ENCODE peak calls at places on chromosomes 1 and 21, in eight cellular contexts. One of them, this sample, is unnamed.

GRCh38 chr1:170131450-170131849 is 14.3 kb upstream of the NTMT2 start:
- DNase-seq in AG09309: no peak
- DNase-seq in activated T-cell treated with anti-CD3 and anti-CD28 coated beads for 4 hours: no peak
- DNase-seq in GM04504: no peak
- DNase-seq in LHCN-M2: no peak
- DNase-seq in amygdala: no peak
- DNase-seq in cardiac fibroblast: no peak
- DNase-seq in fibroblast of pulmonary artery: no peak
- DNase-seq in this sample: no peak

GRCh38 chr1:34762474-34763141 is 3.1 kb downstream of the GJB4 start:
- DNase-seq in AG09309: no peak
- DNase-seq in amygdala: no peak
- DNase-seq in cardiac fibroblast: no peak
- DNase-seq in LHCN-M2: no peak
- DNase-seq in GM04504: no peak
- DNase-seq in activated T-cell treated with anti-CD3 and anti-CD28 coated beads for 4 hours: no peak
- DNase-seq in fibroblast of pulmonary artery: no peak
- DNase-seq in this sample: no peak

GRCh38 chr21:24367936-24368335 is 1239.3 kb downstream of the MRPL39 start:
- DNase-seq in AG09309: no peak
- DNase-seq in fibroblast of pulmonary artery: peak
- DNase-seq in GM04504: no peak
- DNase-seq in activated T-cell treated with anti-CD3 and anti-CD28 coated beads for 4 hours: no peak
- DNase-seq in cardiac fibroblast: no peak
- DNase-seq in amygdala: no peak
- DNase-seq in LHCN-M2: no peak
- DNase-seq in this sample: no peak

GRCh38 chr1:97108200-97108599 is 386.6 kb downstream of the PTBP2 start:
- DNase-seq in GM04504: no peak
- DNase-seq in activated T-cell treated with anti-CD3 and anti-CD28 coated beads for 4 hours: no peak
- DNase-seq in cardiac fibroblast: no peak
- DNase-seq in AG09309: no peak
- DNase-seq in LHCN-M2: peak
- DNase-seq in fibroblast of pulmonary artery: no peak
- DNase-seq in amygdala: no peak
- DNase-seq in this sample: no peak

GRCh38 chr1:202264300-202265075 is 70.9 kb downstream of the LGR6 start:
- DNase-seq in LHCN-M2: no peak
- DNase-seq in fibroblast of pulmonary artery: no peak
- DNase-seq in amygdala: no peak
- DNase-seq in GM04504: no peak
- DNase-seq in AG09309: no peak
- DNase-seq in cardiac fibroblast: peak
- DNase-seq in activated T-cell treated with anti-CD3 and anti-CD28 coated beads for 4 hours: no peak
- DNase-seq in this sample: no peak

GRCh38 chr1:70458120-70458519 is 47.1 kb downstream of the CTH start:
- DNase-seq in cardiac fibroblast: no peak
- DNase-seq in amygdala: peak
- DNase-seq in activated T-cell treated with anti-CD3 and anti-CD28 coated beads for 4 hours: no peak
- DNase-seq in GM04504: no peak
- DNase-seq in LHCN-M2: no peak
- DNase-seq in AG09309: no peak
- DNase-seq in fibroblast of pulmonary artery: no peak
- DNase-seq in this sample: no peak

GRCh38 chr1:183812686-183813569 is 8.0 kb downstream of the RGL1 start:
- DNase-seq in LHCN-M2: peak
- DNase-seq in amygdala: no peak
- DNase-seq in fibroblast of pulmonary artery: peak
- DNase-seq in activated T-cell treated with anti-CD3 and anti-CD28 coated beads for 4 hours: no peak
- DNase-seq in AG09309: no peak
- DNase-seq in cardiac fibroblast: peak
- DNase-seq in GM04504: no peak
- DNase-seq in this sample: no peak

GRCh38 chr1:94606471-94606870 is 64.9 kb upstream of the F3 start:
- DNase-seq in fibroblast of pulmonary artery: no peak
- DNase-seq in cardiac fibroblast: no peak
- DNase-seq in GM04504: no peak
- DNase-seq in AG09309: no peak
- DNase-seq in amygdala: no peak
- DNase-seq in LHCN-M2: no peak
- DNase-seq in activated T-cell treated with anti-CD3 and anti-CD28 coated beads for 4 hours: no peak
- DNase-seq in this sample: no peak

GRCh38 chr1:231702804-231703203 is 76.2 kb downstream of the DISC1 start:
- DNase-seq in activated T-cell treated with anti-CD3 and anti-CD28 coated beads for 4 hours: no peak
- DNase-seq in LHCN-M2: peak
- DNase-seq in cardiac fibroblast: peak
- DNase-seq in GM04504: peak
- DNase-seq in AG09309: peak
- DNase-seq in amygdala: no peak
- DNase-seq in fibroblast of pulmonary artery: peak
- DNase-seq in this sample: no peak

GRCh38 chr21:42363331-42363730 is 3.0 kb downstream of the TFF1 start:
- DNase-seq in amygdala: no peak
- DNase-seq in cardiac fibroblast: no peak
- DNase-seq in LHCN-M2: no peak
- DNase-seq in activated T-cell treated with anti-CD3 and anti-CD28 coated beads for 4 hours: no peak
- DNase-seq in GM04504: no peak
- DNase-seq in AG09309: no peak
- DNase-seq in fibroblast of pulmonary artery: no peak
- DNase-seq in this sample: no peak

GRCh38 chr1:227417622-227418245 is 99.4 kb upstream of the CDC42BPA start:
- DNase-seq in cardiac fibroblast: no peak
- DNase-seq in GM04504: no peak
- DNase-seq in fibroblast of pulmonary artery: no peak
- DNase-seq in AG09309: no peak
- DNase-seq in activated T-cell treated with anti-CD3 and anti-CD28 coated beads for 4 hours: no peak
- DNase-seq in LHCN-M2: no peak
- DNase-seq in amygdala: no peak
- DNase-seq in this sample: no peak

GRCh38 chr1:114024049-114024448 is 44.8 kb downstream of the OLFML3 start:
- DNase-seq in cardiac fibroblast: no peak
- DNase-seq in fibroblast of pulmonary artery: no peak
- DNase-seq in AG09309: no peak
- DNase-seq in LHCN-M2: peak
- DNase-seq in activated T-cell treated with anti-CD3 and anti-CD28 coated beads for 4 hours: no peak
- DNase-seq in amygdala: no peak
- DNase-seq in GM04504: no peak
- DNase-seq in this sample: no peak

GRCh38 chr1:99645699-99646531 is at the start of gene PALMD:
- DNase-seq in AG09309: no peak
- DNase-seq in LHCN-M2: peak
- DNase-seq in fibroblast of pulmonary artery: peak
- DNase-seq in GM04504: no peak
- DNase-seq in amygdala: no peak
- DNase-seq in activated T-cell treated with anti-CD3 and anti-CD28 coated beads for 4 hours: no peak
- DNase-seq in cardiac fibroblast: peak
- DNase-seq in this sample: no peak

GRCh38 chr1:15799928-15800835 is 7.3 kb downstream of the UQCRHL start:
- DNase-seq in AG09309: no peak
- DNase-seq in LHCN-M2: peak
- DNase-seq in cardiac fibroblast: peak
- DNase-seq in activated T-cell treated with anti-CD3 and anti-CD28 coated beads for 4 hours: no peak
- DNase-seq in GM04504: no peak
- DNase-seq in amygdala: no peak
- DNase-seq in fibroblast of pulmonary artery: no peak
- DNase-seq in this sample: no peak

GRCh38 chr1:245589221-245589620 is 434.4 kb downstream of the KIF26B start:
- DNase-seq in activated T-cell treated with anti-CD3 and anti-CD28 coated beads for 4 hours: no peak
- DNase-seq in fibroblast of pulmonary artery: no peak
- DNase-seq in cardiac fibroblast: no peak
- DNase-seq in AG09309: no peak
- DNase-seq in LHCN-M2: no peak
- DNase-seq in amygdala: no peak
- DNase-seq in GM04504: no peak
- DNase-seq in this sample: no peak

GRCh38 chr1:6460349-6461236 is 5.4 kb downstream of the TNFRSF25 start:
- DNase-seq in activated T-cell treated with anti-CD3 and anti-CD28 coated beads for 4 hours: peak
- DNase-seq in fibroblast of pulmonary artery: peak
- DNase-seq in amygdala: no peak
- DNase-seq in GM04504: no peak
- DNase-seq in cardiac fibroblast: no peak
- DNase-seq in AG09309: no peak
- DNase-seq in LHCN-M2: no peak
- DNase-seq in this sample: no peak

GRCh38 chr1:27388337-27389005 is 4.0 kb upstream of the GPR3 start:
- DNase-seq in AG09309: no peak
- DNase-seq in activated T-cell treated with anti-CD3 and anti-CD28 coated beads for 4 hours: peak
- DNase-seq in GM04504: no peak
- DNase-seq in LHCN-M2: no peak
- DNase-seq in amygdala: no peak
- DNase-seq in fibroblast of pulmonary artery: peak
- DNase-seq in cardiac fibroblast: peak
- DNase-seq in this sample: no peak

GRCh38 chr1:184888505-184888904 is 85.8 kb downstream of the NIBAN1 start:
- DNase-seq in amygdala: no peak
- DNase-seq in activated T-cell treated with anti-CD3 and anti-CD28 coated beads for 4 hours: no peak
- DNase-seq in LHCN-M2: peak
- DNase-seq in fibroblast of pulmonary artery: peak
- DNase-seq in GM04504: peak
- DNase-seq in cardiac fibroblast: peak
- DNase-seq in AG09309: peak
- DNase-seq in this sample: no peak

GRCh38 chr1:32115496-32115895 is 7.6 kb downstream of the KPNA6 start:
- DNase-seq in fibroblast of pulmonary artery: no peak
- DNase-seq in AG09309: no peak
- DNase-seq in LHCN-M2: peak
- DNase-seq in amygdala: no peak
- DNase-seq in activated T-cell treated with anti-CD3 and anti-CD28 coated beads for 4 hours: no peak
- DNase-seq in cardiac fibroblast: no peak
- DNase-seq in GM04504: no peak
- DNase-seq in this sample: no peak

GRCh38 chr21:36692125-36692843 is 6.6 kb upstream of the SIM2 start:
- DNase-seq in AG09309: no peak
- DNase-seq in cardiac fibroblast: no peak
- DNase-seq in GM04504: no peak
- DNase-seq in activated T-cell treated with anti-CD3 and anti-CD28 coated beads for 4 hours: no peak
- DNase-seq in fibroblast of pulmonary artery: no peak
- DNase-seq in amygdala: no peak
- DNase-seq in LHCN-M2: no peak
- DNase-seq in this sample: no peak

GRCh38 chr1:172537827-172538391 is 5.0 kb downstream of the SUCO start:
- DNase-seq in GM04504: no peak
- DNase-seq in cardiac fibroblast: no peak
- DNase-seq in AG09309: no peak
- DNase-seq in LHCN-M2: peak
- DNase-seq in amygdala: no peak
- DNase-seq in fibroblast of pulmonary artery: no peak
- DNase-seq in activated T-cell treated with anti-CD3 and anti-CD28 coated beads for 4 hours: no peak
- DNase-seq in this sample: no peak

GRCh38 chr21:25689226-25689625 is 45.5 kb downstream of the ATP5PF start:
- DNase-seq in AG09309: no peak
- DNase-seq in amygdala: no peak
- DNase-seq in fibroblast of pulmonary artery: peak
- DNase-seq in activated T-cell treated with anti-CD3 and anti-CD28 coated beads for 4 hours: no peak
- DNase-seq in LHCN-M2: peak
- DNase-seq in GM04504: no peak
- DNase-seq in cardiac fibroblast: no peak
- DNase-seq in this sample: no peak

GRCh38 chr1:81805537-81806431 is 5.0 kb downstream of the ADGRL2 start:
- DNase-seq in amygdala: no peak
- DNase-seq in fibroblast of pulmonary artery: no peak
- DNase-seq in activated T-cell treated with anti-CD3 and anti-CD28 coated beads for 4 hours: no peak
- DNase-seq in cardiac fibroblast: no peak
- DNase-seq in LHCN-M2: no peak
- DNase-seq in AG09309: no peak
- DNase-seq in GM04504: no peak
- DNase-seq in this sample: no peak

GRCh38 chr1:214861615-214862014 is 220.9 kb upstream of the KCNK2 start:
- DNase-seq in AG09309: no peak
- DNase-seq in activated T-cell treated with anti-CD3 and anti-CD28 coated beads for 4 hours: no peak
- DNase-seq in fibroblast of pulmonary artery: no peak
- DNase-seq in GM04504: no peak
- DNase-seq in cardiac fibroblast: no peak
- DNase-seq in amygdala: no peak
- DNase-seq in LHCN-M2: peak
- DNase-seq in this sample: no peak

GRCh38 chr1:108066808-108067207 is 101.8 kb upstream of the VAV3 start:
- DNase-seq in GM04504: no peak
- DNase-seq in AG09309: no peak
- DNase-seq in LHCN-M2: no peak
- DNase-seq in activated T-cell treated with anti-CD3 and anti-CD28 coated beads for 4 hours: no peak
- DNase-seq in fibroblast of pulmonary artery: no peak
- DNase-seq in cardiac fibroblast: no peak
- DNase-seq in amygdala: no peak
- DNase-seq in this sample: no peak